ENCODE peak calls at places on chromosomes 16 and 17, in six cellular contexts. K is hepatic stellate cell, E is HTR-8/SVneo, I is epithelial cell of proximal tubule, S is fibroblast of pulmonary artery, M is foreskin melanocyte. B is an unnamed sample.

GRCh38 chr16:67726106-67727034 is 7.3 kb upstream of the GFOD2 start:
- DNase-seq in K (no peak), E (no peak), I (no peak), S (no peak), M (no peak), B (no peak)

GRCh38 chr17:32297424-32297823 is 31.8 kb downstream of the RHBDL3 start:
- DNase-seq in K (no peak), E (no peak), I (no peak), S (no peak), M (no peak), B (no peak)

GRCh38 chr16:75250089-75250808 is 1.2 kb downstream of the BCAR1 start:
- DNase-seq in K (peak; percentile 75), E (no peak), I (no peak), S (no peak), M (no peak), B (no peak)

GRCh38 chr16:30893082-30893743 is 664 bp downstream of the BCL7C start:
- DNase-seq in K (no peak), E (no peak), I (no peak), S (no peak), M (no peak), B (peak; percentile 10)

GRCh38 chr16:56226187-56226586 is 34.9 kb downstream of the GNAO1 start:
- DNase-seq in K (no peak), E (no peak), I (no peak), S (no peak), M (no peak), B (no peak)

GRCh38 chr17:19369107-19369778 is 6.7 kb upstream of the B9D1 start:
- DNase-seq in K (no peak), E (no peak), I (no peak), S (no peak), M (no peak), B (no peak)

GRCh38 chr17:72030067-72030899 is 90.5 kb upstream of the SOX9 start:
- DNase-seq in K (peak; percentile 52), E (peak; percentile 74), I (peak; percentile 6), S (peak; percentile 31), M (peak; percentile 72), B (peak; percentile 8)

GRCh38 chr17:10879110-10879509 is 41.2 kb upstream of the PIRT start:
- DNase-seq in K (no peak), E (no peak), I (no peak), S (peak; percentile 2), M (no peak), B (no peak)

GRCh38 chr17:78697122-78697845 is 84.8 kb downstream of the CYTH1 start:
- DNase-seq in K (no peak), E (no peak), I (no peak), S (peak; percentile 39), M (no peak), B (no peak)

GRCh38 chr17:55420776-55421178 is 858 bp downstream of the MMD start:
- DNase-seq in K (no peak), E (peak; percentile 22), I (no peak), S (no peak), M (no peak), B (peak; percentile 29)

GRCh38 chr17:62592305-62593099 is 35.0 kb upstream of the MRC2 start:
- DNase-seq in K (no peak), E (no peak), I (no peak), S (peak; percentile 46), M (no peak), B (no peak)

GRCh38 chr17:69357701-69358100 is 30.8 kb upstream of the ABCA5 start:
- DNase-seq in K (no peak), E (no peak), I (peak; percentile 19), S (no peak), M (no peak), B (no peak)

GRCh38 chr16:69127966-69128510 is 4.3 kb downstream of the CHTF8 start:
- DNase-seq in K (no peak), E (no peak), I (no peak), S (no peak), M (no peak), B (no peak)

GRCh38 chr17:76405967-76406647 is 21.7 kb downstream of the SPHK1 start:
- DNase-seq in K (peak; percentile 92), E (no peak), I (no peak), S (no peak), M (no peak), B (no peak)

GRCh38 chr16:73054732-73055481 is 7.0 kb upstream of the ZFHX3 start:
- DNase-seq in K (no peak), E (no peak), I (no peak), S (peak; percentile 58), M (no peak), B (no peak)

GRCh38 chr17:37315601-37316000 is 60.2 kb upstream of the C17orf78 start:
- DNase-seq in K (no peak), E (no peak), I (no peak), S (no peak), M (no peak), B (no peak)

GRCh38 chr16:75942351-75942750 is 216.1 kb upstream of the CPHXL start:
- DNase-seq in K (no peak), E (no peak), I (no peak), S (no peak), M (no peak), B (no peak)